ENCODE peak calls at places on chromosomes 12 and 14, in four cellular contexts. E is body of pancreas, M is uterus, D is Peyer's patch. Z is an unnamed sample.
A peak's percentile ranks its signal among the peaks of the same experiment; 100 is the strongest.

GRCh38 chr14:105351410-105351809 is 36.9 kb downstream of the PACS2 start:
- DNase-seq in E (no peak), M (no peak), D (no peak), Z (no peak)

GRCh38 chr14:35492569-35493014 is 41.4 kb upstream of the INSM2 start:
- DNase-seq in E (no peak), M (no peak), D (no peak), Z (no peak)

GRCh38 chr12:68487721-68488309 is 122.9 kb upstream of the RAP1B start:
- DNase-seq in E (no peak), M (no peak), D (no peak), Z (no peak)

GRCh38 chr14:77822741-77823140 is 22.8 kb downstream of the ADCK1 start:
- DNase-seq in E (no peak), M (no peak), D (no peak), Z (no peak)

GRCh38 chr14:104868811-104869572 is 3.9 kb downstream of the CEP170B start:
- DNase-seq in E (peak; percentile 4), M (no peak), D (no peak), Z (no peak)

GRCh38 chr12:95412826-95413311 is 61.1 kb upstream of the METAP2 start:
- DNase-seq in E (no peak), M (peak; percentile 17), D (no peak), Z (no peak)

GRCh38 chr12:41034686-41035085 is 153.4 kb upstream of the PDZRN4 start:
- DNase-seq in E (no peak), M (no peak), D (no peak), Z (no peak)

GRCh38 chr14:53412819-53413664 is 259.9 kb upstream of the DDHD1 start:
- DNase-seq in E (no peak), M (no peak), D (no peak), Z (no peak)

GRCh38 chr14:103518416-103519042 is 4.1 kb downstream of the CKB start:
- DNase-seq in E (peak; percentile 75), M (peak; percentile 76), D (peak; percentile 82), Z (peak; percentile 78)

GRCh38 chr14:103547455-103547940 is 15.0 kb downstream of the BAG5 start:
- DNase-seq in E (no peak), M (no peak), D (no peak), Z (no peak)

GRCh38 chr14:67405771-67406170 is 6.2 kb downstream of the PLEK2 start:
- DNase-seq in E (no peak), M (no peak), D (no peak), Z (no peak)

GRCh38 chr14:49881296-49882006 is 11.4 kb upstream of the ARF6 start:
- DNase-seq in E (no peak), M (no peak), D (no peak), Z (no peak)

GRCh38 chr12:53023-53734 is 13.4 kb upstream of the IQSEC3 start:
- DNase-seq in E (no peak), M (no peak), D (no peak), Z (no peak)

GRCh38 chr14:90518075-90518940 is 121.5 kb downstream of the CALM1 start:
- DNase-seq in E (no peak), M (no peak), D (no peak), Z (no peak)

DNA sequence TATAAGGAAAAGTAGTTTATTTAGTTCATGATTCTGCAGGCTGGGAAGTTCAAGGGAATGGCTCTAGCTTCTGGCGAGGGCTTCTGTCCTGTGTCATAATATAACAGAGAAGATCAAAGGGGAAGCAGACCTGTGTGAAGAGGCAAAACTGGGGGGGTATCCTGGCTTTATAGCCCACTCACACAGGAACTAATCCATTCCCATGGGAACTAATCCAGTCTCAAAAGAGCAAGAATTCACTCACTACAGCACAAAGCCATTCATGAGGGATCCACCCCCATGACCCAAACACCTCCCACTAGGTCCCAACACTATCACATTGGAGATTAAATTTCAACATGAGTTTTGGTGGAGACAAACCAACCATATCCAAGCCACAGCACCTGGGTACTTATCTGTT is 6.9 kb downstream of the ALDH6A1 start:
- DNase-seq in E (no peak), M (no peak), D (no peak), Z (no peak)
- TF ChIP-seq CTCF in E (no peak), M (no peak), D (no peak), Z (no peak)

DNA sequence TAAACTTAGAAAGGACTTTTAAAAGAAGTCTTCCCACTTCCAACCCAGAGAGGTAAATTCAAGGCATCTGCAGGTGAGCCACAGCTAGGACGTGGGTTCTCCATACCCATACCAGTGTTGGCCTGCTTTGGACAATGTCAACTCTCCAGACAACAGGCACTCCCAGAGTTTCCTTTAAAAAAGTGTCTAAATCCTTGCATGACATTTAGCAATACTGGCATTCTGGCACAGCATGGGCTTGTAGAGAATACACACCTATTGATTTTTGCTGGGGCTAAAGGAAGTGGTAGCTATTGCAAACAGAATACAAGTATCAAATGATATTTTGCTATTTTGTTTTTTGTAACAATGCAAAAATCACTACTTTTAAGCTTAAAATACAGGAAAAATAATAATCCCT is 25.8 kb upstream of the DICER1 start:
- DNase-seq in E (no peak), M (no peak), D (no peak), Z (no peak)
- TF ChIP-seq POLR2A in E (no peak), M (no peak), D (no peak), Z (no peak)

GRCh38 chr12:132986001-132986884 is at the start of gene ZNF26:
- DNase-seq in E (peak; percentile 94), M (peak; percentile 89), D (peak; percentile 96), Z (peak; percentile 87)
- TF ChIP-seq CTCF in E (no peak), M (no peak), D (no peak), Z (no peak)

GRCh38 chr12:118103601-118104382 is at the start of gene VSIG10:
- DNase-seq in E (peak; percentile 85), M (peak; percentile 72), D (peak; percentile 86), Z (peak; percentile 71)
- TF ChIP-seq POLR2A in E (peak; percentile 78), M (peak; percentile 71), D (peak; percentile 98), Z (peak; percentile 8)

GRCh38 chr12:47817272-47818006 is 2.3 kb downstream of the HDAC7 start:
- DNase-seq in E (no peak), M (no peak), D (no peak), Z (no peak)
- TF ChIP-seq CTCF in E (no peak), M (no peak), D (no peak), Z (no peak)